ENCODE peak calls at places on chromosomes 6 and 20, in nine cellular contexts. S is T-helper 2 cell; M is activated CD8-positive, alpha-beta T cell treated with anti-CD3 and anti-CD28 coated beads for 36 hours; J is activated naive CD8-positive, alpha-beta T cell treated with anti-CD3 and anti-CD28 coated beads, Interleukin-2, amount 50 U/mL, for 24 hours; V is HS-5; I is RWPE1; A is activated T-cell treated with anti-CD3 and anti-CD28 coated beads, Interleukin-2, amount 50 U/mL, for 72 hours; R is endothelial cell; Z is tibial artery. Y is an unnamed sample.

GRCh38 chr20:46572181-46572580 is 21.7 kb upstream of the OCSTAMP start:
- DNase-seq in Z (no peak), V (no peak), S (no peak), I (no peak), J (no peak), R (no peak), M (no peak), A (no peak), Y (no peak)

GRCh38 chr6:79718509-79719247 is 87.5 kb downstream of the SH3BGRL2 start:
- DNase-seq in Z (no peak), S (no peak), R (no peak), I (no peak), M (no peak), A (no peak), V (no peak), J (no peak), Y (no peak)

GRCh38 chr6:20946037-20946436 is 411.8 kb downstream of the CDKAL1 start:
- DNase-seq in Z (no peak), J (no peak), R (no peak), S (no peak), A (peak), I (no peak), M (peak), V (peak), Y (no peak)

GRCh38 chr6:31110825-31111582 is 1.4 kb downstream of the C6orf15 start:
- DNase-seq in Z (no peak), R (no peak), I (no peak), M (no peak), J (no peak), V (no peak), A (no peak), S (no peak), Y (no peak)

GRCh38 chr6:93721386-93722048 is 302.2 kb upstream of the EPHA7 start:
- DNase-seq in Z (no peak), R (peak), M (no peak), V (peak), S (no peak), J (no peak), I (no peak), A (no peak), Y (no peak)

GRCh38 chr6:149860834-149861602 is 3.1 kb downstream of the LRP11 start:
- DNase-seq in V (no peak), I (no peak), S (no peak), Z (no peak), R (no peak), A (no peak), J (no peak), M (no peak), Y (no peak)

GRCh38 chr6:36544228-36544627 is 3.1 kb downstream of the STK38 start:
- DNase-seq in Z (no peak), S (peak), J (no peak), R (no peak), M (peak), A (peak), V (no peak), I (no peak), Y (no peak)

GRCh38 chr6:127811939-127812338 is 88.9 kb downstream of the THEMIS start:
- DNase-seq in M (peak), V (no peak), S (no peak), R (no peak), A (no peak), Z (no peak), J (peak), I (no peak), Y (no peak)

GRCh38 chr6:138278326-138278725 is 60.0 kb upstream of the PBOV1 start:
- DNase-seq in M (no peak), Z (no peak), V (no peak), S (no peak), A (no peak), J (no peak), R (no peak), I (peak), Y (no peak)

GRCh38 chr20:42531675-42531985 is 658.1 kb downstream of the PTPRT start:
- DNase-seq in Z (peak), A (no peak), J (no peak), R (no peak), V (no peak), M (no peak), I (no peak), S (no peak), Y (no peak)

GRCh38 chr20:10469599-10469998 is 34.5 kb downstream of the SLX4IP start:
- DNase-seq in Z (peak), A (no peak), I (peak), V (no peak), R (peak), S (no peak), M (peak), J (no peak), Y (peak)

GRCh38 chr6:16949696-16950095 is 152.2 kb upstream of the STMND1 start:
- DNase-seq in M (no peak), J (no peak), Z (no peak), R (no peak), S (no peak), V (no peak), A (no peak), I (no peak), Y (no peak)

GRCh38 chr20:59939052-59939878 is 840 bp downstream of the PPP1R3D start:
- DNase-seq in M (no peak), J (peak), I (peak), S (no peak), Z (no peak), V (no peak), A (no peak), R (peak), Y (no peak)

GRCh38 chr6:100267721-100268123 is 197.0 kb downstream of the SIM1 start:
- DNase-seq in J (no peak), Z (no peak), A (no peak), S (no peak), I (no peak), M (no peak), V (no peak), R (no peak), Y (no peak)

GRCh38 chr6:163438940-163439335 is 24.4 kb downstream of the QKI start:
- DNase-seq in I (no peak), J (peak), R (no peak), V (no peak), A (peak), S (peak), Z (peak), M (peak), Y (no peak)

GRCh38 chr6:137095651-137096238 is 51.0 kb upstream of the IL20RA start:
- DNase-seq in Z (no peak), M (peak), V (no peak), A (peak), S (no peak), J (peak), I (no peak), R (no peak), Y (no peak)

GRCh38 chr20:8039048-8039447 is 19.5 kb upstream of the TMX4 start:
- DNase-seq in I (no peak), M (no peak), J (no peak), A (no peak), Z (no peak), R (no peak), S (no peak), V (no peak), Y (no peak)

GRCh38 chr6:146851837-146852236 is 253.1 kb downstream of the ADGB start:
- DNase-seq in J (peak), R (no peak), I (no peak), V (peak), Z (no peak), A (peak), S (no peak), M (peak), Y (no peak)

GRCh38 chr6:129575378-129576118 is 134.4 kb downstream of the ARHGAP18 start:
- DNase-seq in M (no peak), S (no peak), J (no peak), I (peak), V (no peak), A (no peak), R (no peak), Z (no peak), Y (no peak)

GRCh38 chr6:17589402-17590116 is 10.5 kb upstream of the FAM8A1 start:
- DNase-seq in M (no peak), A (no peak), I (peak), V (peak), J (no peak), S (no peak), Z (no peak), R (no peak), Y (no peak)

GRCh38 chr20:35776513-35777101 is 4.8 kb downstream of the PHF20 start:
- DNase-seq in J (no peak), V (no peak), I (no peak), A (no peak), Z (peak), R (no peak), S (no peak), M (no peak), Y (no peak)

GRCh38 chr6:100818066-100818465 is 63.1 kb downstream of the ASCC3 start:
- DNase-seq in Z (no peak), V (no peak), R (no peak), A (no peak), M (no peak), J (no peak), S (no peak), I (no peak), Y (no peak)

GRCh38 chr20:50701055-50701963 is 10.0 kb upstream of the RIPOR3 start:
- DNase-seq in J (no peak), Z (no peak), R (no peak), V (no peak), S (no peak), I (no peak), A (no peak), M (no peak), Y (no peak)

GRCh38 chr6:151445482-151445881 is 6.4 kb downstream of the RMND1 start:
- DNase-seq in Z (no peak), S (no peak), V (peak), I (no peak), A (no peak), M (no peak), J (no peak), R (no peak), Y (no peak)

GRCh38 chr20:49685809-49686208 is 27.9 kb downstream of the B4GALT5 start:
- DNase-seq in M (no peak), A (no peak), Z (no peak), S (no peak), I (no peak), R (no peak), J (no peak), V (peak), Y (no peak)

GRCh38 chr6:159098636-159099106 is 53.9 kb upstream of the TAGAP start:
- DNase-seq in V (no peak), R (no peak), M (peak), A (peak), S (peak), Z (no peak), I (no peak), J (peak), Y (no peak)

GRCh38 chr20:64080013-64080812 is at the start of gene OPRL1:
- DNase-seq in Z (no peak), R (no peak), S (peak), I (peak), J (no peak), V (no peak), A (no peak), M (peak), Y (no peak)